ENCODE peak calls at places on chromosomes 12 and 14, in nine cellular contexts. One of them, this sample, is unnamed.

GRCh38 chr12:27785882-27786570 is 6.0 kb upstream of the MANSC4 start:
- DNase-seq in SW480: no peak
- DNase-seq in amygdala: no peak
- DNase-seq in activated T-cell treated with anti-CD3 and anti-CD28 coated beads for 1 hour: no peak
- DNase-seq in progenitor cell of endocrine pancreas: no peak
- DNase-seq in astrocyte of the spinal cord: peak
- DNase-seq in NAMALWA: no peak
- DNase-seq in foreskin fibroblast: peak
- DNase-seq in activated T-helper 1 cell treated with Interleukin-2 at 50 U/mL for 16 hours: no peak
- DNase-seq in this sample: peak

GRCh38 chr12:18496156-18496555 is 234.8 kb downstream of the PIK3C2G start:
- DNase-seq in SW480: no peak
- DNase-seq in amygdala: no peak
- DNase-seq in activated T-cell treated with anti-CD3 and anti-CD28 coated beads for 1 hour: no peak
- DNase-seq in progenitor cell of endocrine pancreas: no peak
- DNase-seq in astrocyte of the spinal cord: no peak
- DNase-seq in NAMALWA: no peak
- DNase-seq in foreskin fibroblast: no peak
- DNase-seq in activated T-helper 1 cell treated with Interleukin-2 at 50 U/mL for 16 hours: no peak
- DNase-seq in this sample: no peak

GRCh38 chr14:77407158-77407557 is 16.2 kb downstream of the NOXRED1 start:
- DNase-seq in SW480: no peak
- DNase-seq in amygdala: no peak
- DNase-seq in activated T-cell treated with anti-CD3 and anti-CD28 coated beads for 1 hour: no peak
- DNase-seq in progenitor cell of endocrine pancreas: no peak
- DNase-seq in astrocyte of the spinal cord: no peak
- DNase-seq in NAMALWA: no peak
- DNase-seq in foreskin fibroblast: no peak
- DNase-seq in activated T-helper 1 cell treated with Interleukin-2 at 50 U/mL for 16 hours: no peak
- DNase-seq in this sample: no peak

GRCh38 chr12:75863475-75863874 is 168.1 kb downstream of the PHLDA1 start:
- DNase-seq in SW480: peak
- DNase-seq in amygdala: no peak
- DNase-seq in activated T-cell treated with anti-CD3 and anti-CD28 coated beads for 1 hour: no peak
- DNase-seq in progenitor cell of endocrine pancreas: no peak
- DNase-seq in astrocyte of the spinal cord: no peak
- DNase-seq in NAMALWA: no peak
- DNase-seq in foreskin fibroblast: no peak
- DNase-seq in activated T-helper 1 cell treated with Interleukin-2 at 50 U/mL for 16 hours: no peak
- DNase-seq in this sample: peak

GRCh38 chr12:112524676-112525425 is 106.1 kb downstream of the PTPN11 start:
- DNase-seq in SW480: peak
- DNase-seq in amygdala: no peak
- DNase-seq in activated T-cell treated with anti-CD3 and anti-CD28 coated beads for 1 hour: no peak
- DNase-seq in progenitor cell of endocrine pancreas: no peak
- DNase-seq in astrocyte of the spinal cord: peak
- DNase-seq in NAMALWA: no peak
- DNase-seq in foreskin fibroblast: peak
- DNase-seq in activated T-helper 1 cell treated with Interleukin-2 at 50 U/mL for 16 hours: no peak
- DNase-seq in this sample: no peak

GRCh38 chr14:77005559-77005958 is 22.9 kb downstream of the IRF2BPL start:
- DNase-seq in SW480: no peak
- DNase-seq in amygdala: no peak
- DNase-seq in activated T-cell treated with anti-CD3 and anti-CD28 coated beads for 1 hour: no peak
- DNase-seq in progenitor cell of endocrine pancreas: no peak
- DNase-seq in astrocyte of the spinal cord: no peak
- DNase-seq in NAMALWA: no peak
- DNase-seq in foreskin fibroblast: no peak
- DNase-seq in activated T-helper 1 cell treated with Interleukin-2 at 50 U/mL for 16 hours: no peak
- DNase-seq in this sample: no peak

GRCh38 chr14:28742171-28742846 is 24.3 kb upstream of the FOXG1 start:
- DNase-seq in SW480: no peak
- DNase-seq in amygdala: no peak
- DNase-seq in activated T-cell treated with anti-CD3 and anti-CD28 coated beads for 1 hour: no peak
- DNase-seq in progenitor cell of endocrine pancreas: no peak
- DNase-seq in astrocyte of the spinal cord: no peak
- DNase-seq in NAMALWA: no peak
- DNase-seq in foreskin fibroblast: no peak
- DNase-seq in activated T-helper 1 cell treated with Interleukin-2 at 50 U/mL for 16 hours: no peak
- DNase-seq in this sample: no peak

GRCh38 chr12:58844161-58844560 is 76.1 kb downstream of the LRIG3 start:
- DNase-seq in SW480: no peak
- DNase-seq in amygdala: no peak
- DNase-seq in activated T-cell treated with anti-CD3 and anti-CD28 coated beads for 1 hour: no peak
- DNase-seq in progenitor cell of endocrine pancreas: no peak
- DNase-seq in astrocyte of the spinal cord: no peak
- DNase-seq in NAMALWA: no peak
- DNase-seq in foreskin fibroblast: no peak
- DNase-seq in activated T-helper 1 cell treated with Interleukin-2 at 50 U/mL for 16 hours: no peak
- DNase-seq in this sample: no peak

GRCh38 chr12:113459981-113460380 is 11.7 kb downstream of the LHX5 start:
- DNase-seq in SW480: no peak
- DNase-seq in amygdala: no peak
- DNase-seq in activated T-cell treated with anti-CD3 and anti-CD28 coated beads for 1 hour: no peak
- DNase-seq in progenitor cell of endocrine pancreas: no peak
- DNase-seq in astrocyte of the spinal cord: no peak
- DNase-seq in NAMALWA: no peak
- DNase-seq in foreskin fibroblast: no peak
- DNase-seq in activated T-helper 1 cell treated with Interleukin-2 at 50 U/mL for 16 hours: no peak
- DNase-seq in this sample: no peak

GRCh38 chr14:69358233-69358963 is 39.7 kb downstream of the ERH start:
- DNase-seq in SW480: no peak
- DNase-seq in amygdala: no peak
- DNase-seq in activated T-cell treated with anti-CD3 and anti-CD28 coated beads for 1 hour: no peak
- DNase-seq in progenitor cell of endocrine pancreas: no peak
- DNase-seq in astrocyte of the spinal cord: no peak
- DNase-seq in NAMALWA: peak
- DNase-seq in foreskin fibroblast: no peak
- DNase-seq in activated T-helper 1 cell treated with Interleukin-2 at 50 U/mL for 16 hours: no peak
- DNase-seq in this sample: no peak

GRCh38 chr12:102992297-102992696 is 34.8 kb downstream of the ASCL1 start:
- DNase-seq in SW480: peak
- DNase-seq in amygdala: no peak
- DNase-seq in activated T-cell treated with anti-CD3 and anti-CD28 coated beads for 1 hour: no peak
- DNase-seq in progenitor cell of endocrine pancreas: no peak
- DNase-seq in astrocyte of the spinal cord: no peak
- DNase-seq in NAMALWA: no peak
- DNase-seq in foreskin fibroblast: no peak
- DNase-seq in activated T-helper 1 cell treated with Interleukin-2 at 50 U/mL for 16 hours: no peak
- DNase-seq in this sample: no peak

GRCh38 chr12:6059860-6060565 is 64.5 kb downstream of the VWF start:
- DNase-seq in SW480: no peak
- DNase-seq in amygdala: no peak
- DNase-seq in activated T-cell treated with anti-CD3 and anti-CD28 coated beads for 1 hour: no peak
- DNase-seq in progenitor cell of endocrine pancreas: no peak
- DNase-seq in astrocyte of the spinal cord: no peak
- DNase-seq in NAMALWA: no peak
- DNase-seq in foreskin fibroblast: no peak
- DNase-seq in activated T-helper 1 cell treated with Interleukin-2 at 50 U/mL for 16 hours: no peak
- DNase-seq in this sample: no peak

GRCh38 chr14:86166541-86166940 is 636.6 kb downstream of the FLRT2 start:
- DNase-seq in SW480: no peak
- DNase-seq in amygdala: no peak
- DNase-seq in activated T-cell treated with anti-CD3 and anti-CD28 coated beads for 1 hour: no peak
- DNase-seq in progenitor cell of endocrine pancreas: no peak
- DNase-seq in astrocyte of the spinal cord: no peak
- DNase-seq in NAMALWA: no peak
- DNase-seq in foreskin fibroblast: no peak
- DNase-seq in activated T-helper 1 cell treated with Interleukin-2 at 50 U/mL for 16 hours: no peak
- DNase-seq in this sample: no peak

GRCh38 chr12:123395236-123395635 is 11.3 kb downstream of the KMT5A start:
- DNase-seq in SW480: no peak
- DNase-seq in amygdala: no peak
- DNase-seq in activated T-cell treated with anti-CD3 and anti-CD28 coated beads for 1 hour: no peak
- DNase-seq in progenitor cell of endocrine pancreas: no peak
- DNase-seq in astrocyte of the spinal cord: no peak
- DNase-seq in NAMALWA: no peak
- DNase-seq in foreskin fibroblast: no peak
- DNase-seq in activated T-helper 1 cell treated with Interleukin-2 at 50 U/mL for 16 hours: no peak
- DNase-seq in this sample: no peak

GRCh38 chr12:6178981-6179761 is 21.0 kb upstream of the CD9 start:
- DNase-seq in SW480: no peak
- DNase-seq in amygdala: no peak
- DNase-seq in activated T-cell treated with anti-CD3 and anti-CD28 coated beads for 1 hour: no peak
- DNase-seq in progenitor cell of endocrine pancreas: no peak
- DNase-seq in astrocyte of the spinal cord: peak
- DNase-seq in NAMALWA: no peak
- DNase-seq in foreskin fibroblast: peak
- DNase-seq in activated T-helper 1 cell treated with Interleukin-2 at 50 U/mL for 16 hours: no peak
- DNase-seq in this sample: peak

GRCh38 chr12:34163443-34163842 is 141.1 kb downstream of the ALG10 start:
- DNase-seq in SW480: peak
- DNase-seq in amygdala: no peak
- DNase-seq in activated T-cell treated with anti-CD3 and anti-CD28 coated beads for 1 hour: no peak
- DNase-seq in progenitor cell of endocrine pancreas: no peak
- DNase-seq in astrocyte of the spinal cord: no peak
- DNase-seq in NAMALWA: no peak
- DNase-seq in foreskin fibroblast: no peak
- DNase-seq in activated T-helper 1 cell treated with Interleukin-2 at 50 U/mL for 16 hours: no peak
- DNase-seq in this sample: no peak

GRCh38 chr12:3752741-3753486 is at the start of gene CRACR2A:
- DNase-seq in SW480: peak
- DNase-seq in amygdala: no peak
- DNase-seq in activated T-cell treated with anti-CD3 and anti-CD28 coated beads for 1 hour: peak
- DNase-seq in progenitor cell of endocrine pancreas: peak
- DNase-seq in astrocyte of the spinal cord: peak
- DNase-seq in NAMALWA: peak
- DNase-seq in foreskin fibroblast: peak
- DNase-seq in activated T-helper 1 cell treated with Interleukin-2 at 50 U/mL for 16 hours: peak
- DNase-seq in this sample: peak

GRCh38 chr14:89720741-89721315 is 233.7 kb downstream of the EFCAB11 start:
- DNase-seq in SW480: no peak
- DNase-seq in amygdala: no peak
- DNase-seq in activated T-cell treated with anti-CD3 and anti-CD28 coated beads for 1 hour: peak
- DNase-seq in progenitor cell of endocrine pancreas: no peak
- DNase-seq in astrocyte of the spinal cord: no peak
- DNase-seq in NAMALWA: peak
- DNase-seq in foreskin fibroblast: no peak
- DNase-seq in activated T-helper 1 cell treated with Interleukin-2 at 50 U/mL for 16 hours: peak
- DNase-seq in this sample: peak

GRCh38 chr14:100866666-100867630 is 36.6 kb downstream of the RTL1 start:
- DNase-seq in SW480: no peak
- DNase-seq in amygdala: no peak
- DNase-seq in activated T-cell treated with anti-CD3 and anti-CD28 coated beads for 1 hour: no peak
- DNase-seq in progenitor cell of endocrine pancreas: no peak
- DNase-seq in astrocyte of the spinal cord: no peak
- DNase-seq in NAMALWA: no peak
- DNase-seq in foreskin fibroblast: no peak
- DNase-seq in activated T-helper 1 cell treated with Interleukin-2 at 50 U/mL for 16 hours: no peak
- DNase-seq in this sample: no peak

GRCh38 chr12:132277374-132277801 is 52.0 kb downstream of the GALNT9 start:
- DNase-seq in SW480: no peak
- DNase-seq in amygdala: no peak
- DNase-seq in activated T-cell treated with anti-CD3 and anti-CD28 coated beads for 1 hour: no peak
- DNase-seq in progenitor cell of endocrine pancreas: no peak
- DNase-seq in astrocyte of the spinal cord: no peak
- DNase-seq in NAMALWA: no peak
- DNase-seq in foreskin fibroblast: no peak
- DNase-seq in activated T-helper 1 cell treated with Interleukin-2 at 50 U/mL for 16 hours: no peak
- DNase-seq in this sample: no peak

GRCh38 chr12:132804426-132804861 is 24.2 kb downstream of the GOLGA3 start:
- DNase-seq in SW480: no peak
- DNase-seq in amygdala: no peak
- DNase-seq in activated T-cell treated with anti-CD3 and anti-CD28 coated beads for 1 hour: no peak
- DNase-seq in progenitor cell of endocrine pancreas: no peak
- DNase-seq in astrocyte of the spinal cord: no peak
- DNase-seq in NAMALWA: no peak
- DNase-seq in foreskin fibroblast: no peak
- DNase-seq in activated T-helper 1 cell treated with Interleukin-2 at 50 U/mL for 16 hours: no peak
- DNase-seq in this sample: no peak

GRCh38 chr12:38930994-38931393 is 25.6 kb upstream of the CPNE8 start:
- DNase-seq in SW480: no peak
- DNase-seq in amygdala: no peak
- DNase-seq in activated T-cell treated with anti-CD3 and anti-CD28 coated beads for 1 hour: no peak
- DNase-seq in progenitor cell of endocrine pancreas: no peak
- DNase-seq in astrocyte of the spinal cord: no peak
- DNase-seq in NAMALWA: no peak
- DNase-seq in foreskin fibroblast: no peak
- DNase-seq in activated T-helper 1 cell treated with Interleukin-2 at 50 U/mL for 16 hours: no peak
- DNase-seq in this sample: no peak

GRCh38 chr12:95653761-95654546 is 102.7 kb upstream of the USP44 start:
- DNase-seq in SW480: peak
- DNase-seq in amygdala: no peak
- DNase-seq in activated T-cell treated with anti-CD3 and anti-CD28 coated beads for 1 hour: no peak
- DNase-seq in progenitor cell of endocrine pancreas: no peak
- DNase-seq in astrocyte of the spinal cord: peak
- DNase-seq in NAMALWA: peak
- DNase-seq in foreskin fibroblast: peak
- DNase-seq in activated T-helper 1 cell treated with Interleukin-2 at 50 U/mL for 16 hours: no peak
- DNase-seq in this sample: peak

GRCh38 chr12:11578461-11578993 is 70.9 kb upstream of the ETV6 start:
- DNase-seq in SW480: no peak
- DNase-seq in amygdala: no peak
- DNase-seq in activated T-cell treated with anti-CD3 and anti-CD28 coated beads for 1 hour: no peak
- DNase-seq in progenitor cell of endocrine pancreas: no peak
- DNase-seq in astrocyte of the spinal cord: no peak
- DNase-seq in NAMALWA: peak
- DNase-seq in foreskin fibroblast: no peak
- DNase-seq in activated T-helper 1 cell treated with Interleukin-2 at 50 U/mL for 16 hours: no peak
- DNase-seq in this sample: no peak

GRCh38 chr14:76413106-76413961 is 37.4 kb downstream of the ESRRB start:
- DNase-seq in SW480: no peak
- DNase-seq in amygdala: no peak
- DNase-seq in activated T-cell treated with anti-CD3 and anti-CD28 coated beads for 1 hour: no peak
- DNase-seq in progenitor cell of endocrine pancreas: no peak
- DNase-seq in astrocyte of the spinal cord: no peak
- DNase-seq in NAMALWA: no peak
- DNase-seq in foreskin fibroblast: no peak
- DNase-seq in activated T-helper 1 cell treated with Interleukin-2 at 50 U/mL for 16 hours: no peak
- DNase-seq in this sample: no peak

GRCh38 chr12:91133871-91134270 is 22.6 kb upstream of the LUM start:
- DNase-seq in SW480: no peak
- DNase-seq in amygdala: no peak
- DNase-seq in activated T-cell treated with anti-CD3 and anti-CD28 coated beads for 1 hour: no peak
- DNase-seq in progenitor cell of endocrine pancreas: no peak
- DNase-seq in astrocyte of the spinal cord: peak
- DNase-seq in NAMALWA: no peak
- DNase-seq in foreskin fibroblast: peak
- DNase-seq in activated T-helper 1 cell treated with Interleukin-2 at 50 U/mL for 16 hours: no peak
- DNase-seq in this sample: no peak

This sample was measured in lung microvascular endothelial cell.